ENCODE peak calls at places on chromosomes 6 and 20, in five cellular contexts. G is lower lobe of right lung, U is mucosa of descending colon, M is AG04449, C is heart right ventricle. F is an unnamed sample.

GRCh38 chr6:44569131-44569530 is 181.6 kb downstream of the CDC5L start:
- DNase-seq in G (no peak), U (no peak), M (no peak), C (no peak), F (no peak)

GRCh38 chr6:6397842-6398241 is 77.4 kb upstream of the F13A1 start:
- DNase-seq in G (no peak), U (no peak), M (no peak), C (no peak), F (no peak)

GRCh38 chr20:1721687-1722512 is 64.3 kb upstream of the SIRPG start:
- DNase-seq in G (no peak), U (no peak), M (no peak), C (no peak), F (no peak)

GRCh38 chr20:2165871-2166270 is 64.2 kb downstream of the STK35 start:
- DNase-seq in G (no peak), U (no peak), M (no peak), C (no peak), F (no peak)

GRCh38 chr6:132456700-132457143 is 55.4 kb upstream of the MOXD1 start:
- DNase-seq in G (peak), U (peak), M (no peak), C (peak), F (no peak)

GRCh38 chr6:82217014-82217621 is 30.4 kb downstream of the IBTK start:
- DNase-seq in G (no peak), U (no peak), M (no peak), C (no peak), F (no peak)

GRCh38 chr6:33826537-33826936 is 22.7 kb upstream of the MLN start:
- DNase-seq in G (no peak), U (no peak), M (no peak), C (no peak), F (peak)

GRCh38 chr6:71727632-71728294 is 158.6 kb upstream of the RIMS1 start:
- DNase-seq in G (no peak), U (no peak), M (no peak), C (no peak), F (no peak)

GRCh38 chr20:3479759-3480615 is 9.2 kb downstream of the ATRN start:
- DNase-seq in G (no peak), U (no peak), M (no peak), C (no peak), F (no peak)

GRCh38 chr20:52269926-52270325 is 78.3 kb upstream of the ZFP64 start:
- DNase-seq in G (no peak), U (no peak), M (no peak), C (no peak), F (no peak)

GRCh38 chr20:8481636-8482035 is 349.6 kb downstream of the PLCB1 start:
- DNase-seq in G (no peak), U (no peak), M (no peak), C (no peak), F (no peak)

GRCh38 chr6:816510-817084 is 123.7 kb upstream of the EXOC2 start:
- DNase-seq in G (peak), U (no peak), M (no peak), C (no peak), F (no peak)

GRCh38 chr6:6452002-6452401 is 131.5 kb upstream of the F13A1 start:
- DNase-seq in G (no peak), U (no peak), M (no peak), C (peak), F (no peak)

GRCh38 chr6:133241901-133242760 is 974 bp downstream of the EYA4 start:
- DNase-seq in G (no peak), U (peak), M (no peak), C (peak), F (no peak)

GRCh38 chr20:32521780-32522524 is 63.2 kb downstream of the NOL4L start:
- DNase-seq in G (peak), U (peak), M (no peak), C (peak), F (no peak)

GRCh38 chr6:150932976-150933375 is 67.5 kb downstream of the MTHFD1L start:
- DNase-seq in G (no peak), U (no peak), M (no peak), C (no peak), F (no peak)

GRCh38 chr6:87575423-87575822 is 14.4 kb downstream of the RARS2 start:
- DNase-seq in G (no peak), U (no peak), M (no peak), C (no peak), F (no peak)

GRCh38 chr6:125815050-125815910 is 24.5 kb downstream of the NCOA7 start:
- DNase-seq in G (no peak), U (no peak), M (no peak), C (no peak), F (no peak)

GRCh38 chr6:42400886-42401604 is 50.7 kb downstream of the TRERF1 start:
- DNase-seq in G (no peak), U (no peak), M (no peak), C (no peak), F (no peak)

GRCh38 chr6:165883851-165884640 is 221.0 kb upstream of the PDE10A start:
- DNase-seq in G (no peak), U (no peak), M (no peak), C (no peak), F (no peak)

GRCh38 chr6:167685654-167686053 is 141.1 kb upstream of the AFDN start:
- DNase-seq in G (no peak), U (no peak), M (no peak), C (no peak), F (no peak)

GRCh38 chr6:146433881-146434741 is 109.5 kb upstream of the RAB32 start:
- DNase-seq in G (peak), U (no peak), M (no peak), C (no peak), F (no peak)

GRCh38 chr20:56163806-56164205 is 84.7 kb upstream of the MC3R start:
- DNase-seq in G (no peak), U (no peak), M (no peak), C (no peak), F (no peak)

GRCh38 chr20:11952621-11953020 is 34.9 kb downstream of the BTBD3 start:
- DNase-seq in G (no peak), U (no peak), M (no peak), C (no peak), F (no peak)

GRCh38 chr20:8870652-8871051 is 198.2 kb upstream of the PLCB4 start:
- DNase-seq in G (no peak), U (no peak), M (no peak), C (no peak), F (no peak)

GRCh38 chr20:37622728-37623127 is 71.1 kb upstream of the CTNNBL1 start:
- DNase-seq in G (no peak), U (no peak), M (no peak), C (no peak), F (no peak)

GRCh38 chr20:61706562-61706961 is 359.1 kb downstream of the TAF4 start:
- DNase-seq in G (no peak), U (no peak), M (no peak), C (no peak), F (no peak)

GRCh38 chr20:61705909-61706308 is 359.8 kb downstream of the TAF4 start:
- DNase-seq in G (no peak), U (peak), M (no peak), C (no peak), F (no peak)

GRCh38 chr20:61710108-61710507 is 355.6 kb downstream of the TAF4 start:
- DNase-seq in G (no peak), U (no peak), M (no peak), C (no peak), F (no peak)

GRCh38 chr20:61712632-61713031 is 353.0 kb downstream of the TAF4 start:
- DNase-seq in G (no peak), U (no peak), M (no peak), C (no peak), F (no peak)

DNA sequence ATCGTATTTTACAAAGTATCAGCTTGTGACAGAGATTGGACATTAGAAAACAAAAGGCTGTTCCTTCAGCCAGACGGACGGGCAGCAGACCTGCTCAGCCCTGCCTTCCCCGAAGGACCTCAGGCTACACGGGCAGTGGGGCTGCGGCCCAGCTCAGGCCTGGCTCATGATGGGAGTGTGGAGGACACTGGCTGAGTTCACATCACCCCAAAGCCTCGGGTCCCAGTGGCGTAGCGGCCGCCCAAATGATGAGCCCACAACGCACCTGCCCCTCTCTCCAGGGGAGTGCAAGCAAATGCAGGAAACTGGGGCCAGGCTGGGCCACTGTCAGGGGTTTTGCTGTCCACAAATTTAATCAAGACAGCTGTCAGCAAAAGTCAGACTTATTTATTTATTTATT is 356.8 kb downstream of the TAF4 start:
- DNase-seq in G (no peak), U (no peak), M (no peak), C (no peak), F (no peak)
- TF ChIP-seq CTCF in G (no peak), U (no peak), M (no peak), C (no peak), F (no peak)

DNA sequence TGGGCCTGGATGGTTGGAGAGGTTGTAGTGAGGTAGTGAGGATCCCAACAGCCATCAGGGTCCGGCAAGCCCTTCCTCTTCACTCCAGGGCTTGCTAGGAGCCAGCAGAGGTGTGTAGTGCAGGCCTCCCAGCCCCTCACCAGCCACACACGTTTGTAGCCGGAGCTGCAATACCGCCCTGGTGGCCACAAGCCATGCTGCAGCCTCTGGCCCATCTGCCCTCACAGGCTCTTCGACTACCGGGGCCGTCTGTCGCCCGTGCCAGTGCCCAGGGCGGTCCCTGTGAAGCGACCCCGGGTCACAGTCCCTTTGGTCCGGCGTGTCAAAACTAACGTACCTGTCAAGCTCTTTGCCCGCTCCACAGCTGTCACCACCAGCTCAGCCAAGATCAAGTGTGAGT is 36.4 kb downstream of the EIF2S2 start:
- DNase-seq in G (no peak), U (no peak), M (no peak), C (no peak), F (no peak)
- TF ChIP-seq CTCF in G (no peak), U (no peak), M (peak), C (no peak), F (peak)

GRCh38 chr20:62137092-62137384 is 6.2 kb downstream of the PSMA7 start:
- DNase-seq in G (no peak), U (no peak), M (no peak), C (no peak), F (no peak)
- TF ChIP-seq CTCF in G (no peak), U (no peak), M (no peak), C (peak), F (peak)

DNA sequence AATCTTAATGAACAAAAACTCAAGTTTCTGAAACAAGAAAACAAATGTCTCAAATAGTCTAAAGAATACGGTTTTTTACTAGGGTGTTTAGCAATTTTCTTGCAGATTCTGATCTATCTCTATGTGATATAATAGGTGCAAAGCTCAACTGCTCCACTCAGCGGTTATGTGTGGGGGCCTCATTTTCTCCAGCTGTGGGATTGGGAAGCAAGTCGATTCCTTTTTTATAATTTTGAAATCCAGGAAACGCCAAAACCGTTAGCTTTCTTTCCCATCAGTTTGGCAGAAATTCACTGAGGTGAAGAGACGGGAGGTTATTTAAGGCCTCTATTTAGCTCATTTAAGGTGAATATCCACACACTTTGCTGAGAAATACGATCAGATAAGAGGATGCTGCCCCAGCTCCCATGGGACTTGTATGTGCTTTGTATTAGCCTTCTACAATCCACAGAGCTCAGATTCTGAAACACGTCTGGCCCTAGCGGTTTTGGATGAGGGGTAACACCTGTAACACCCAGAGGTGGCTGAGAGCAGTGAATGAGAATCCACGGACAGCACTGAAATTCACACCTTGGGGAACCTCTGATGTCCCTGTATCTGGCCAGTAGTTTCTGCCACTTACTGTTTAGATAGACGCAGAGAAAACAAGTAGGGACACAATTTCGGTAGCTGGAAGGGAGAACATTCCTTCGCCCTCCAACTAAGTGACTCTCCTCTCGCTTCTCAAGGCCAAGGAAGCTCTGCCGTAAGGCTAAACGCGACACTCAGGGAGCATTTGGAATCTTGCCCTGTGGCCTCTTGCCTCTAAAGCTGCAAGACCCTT is 6.6 kb upstream of the BCAS4 start:
- DNase-seq in G (peak), U (no peak), M (no peak), C (no peak), F (peak)
- TF ChIP-seq CTCF in G (peak), U (no peak), M (peak), C (no peak), F (peak)

DNA sequence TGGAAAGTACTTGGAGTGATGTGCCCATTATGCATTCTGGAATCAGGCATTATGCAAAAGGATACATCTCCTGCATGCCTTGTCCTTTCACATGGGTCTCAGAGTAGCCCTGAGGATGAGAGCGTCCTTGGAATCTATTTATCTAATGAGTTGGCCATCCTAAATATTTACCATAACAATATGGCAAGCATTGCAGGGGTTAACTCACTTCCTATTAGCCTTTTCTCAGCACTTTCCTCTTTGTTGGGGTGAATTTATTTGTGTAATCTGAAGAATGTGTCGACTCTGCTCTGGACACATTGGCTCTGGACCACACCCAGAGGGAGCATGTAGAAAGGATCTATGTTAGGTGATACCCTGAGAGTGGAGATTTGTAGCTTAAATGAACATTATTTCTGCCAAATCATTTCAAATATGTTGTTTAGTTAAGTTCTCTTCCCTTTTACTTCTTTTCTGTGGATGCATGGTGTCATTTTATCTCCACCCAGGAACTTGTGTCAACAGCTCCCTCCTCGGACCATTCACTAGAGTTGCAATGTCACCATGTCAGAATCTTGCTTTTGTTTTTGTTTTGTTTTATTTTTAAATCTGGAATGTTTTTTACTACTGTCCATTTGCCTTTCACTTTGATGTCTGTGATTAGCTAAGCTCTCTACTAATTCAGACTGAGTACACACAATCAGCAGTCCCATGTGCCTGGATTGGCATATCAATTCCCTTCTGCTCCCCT is 757.0 kb upstream of the MMS22L start:
- DNase-seq in G (no peak), U (no peak), M (no peak), C (no peak), F (no peak)
- TF ChIP-seq CTCF in G (no peak), U (no peak), M (no peak), C (no peak), F (peak)

GRCh38 chr20:60389441-60389840 is 431.2 kb downstream of the CDH26 start:
- DNase-seq in G (no peak), U (no peak), M (no peak), C (no peak), F (no peak)

GRCh38 chr20:60389882-60390281 is 431.7 kb downstream of the CDH26 start:
- DNase-seq in G (no peak), U (no peak), M (no peak), C (no peak), F (no peak)
- TF ChIP-seq CTCF in G (no peak), U (no peak), M (no peak), C (no peak), F (no peak)

F was measured in chondrocyte.